ENCODE peak calls at places on chromosome 9, in seven cellular contexts. A is ecto neural progenitor cell, R is iPS-NIHi11, Z is brain microvascular endothelial cell, L is HEK293T, F is NCI-H510A treated with DMSO at 0.1 percent for 48 hours, W is lung. U is an unnamed sample.

GRCh38 chr9:112112941-112113399 is 62.1 kb downstream of the SUSD1 start:
- DNase-seq in A (no peak), R (peak; percentile 60), Z (peak; percentile 64), L (peak; percentile 32), F (peak; percentile 17), W (peak; percentile 29), U (no peak)

GRCh38 chr9:92196909-92197308 is 81.7 kb upstream of the SPTLC1 start:
- DNase-seq in A (no peak), R (no peak), Z (peak; percentile 59), L (no peak), F (no peak), W (no peak), U (no peak)

GRCh38 chr9:96367943-96368342 is 15.6 kb downstream of the SLC35D2 start:
- DNase-seq in A (no peak), R (no peak), Z (no peak), L (no peak), F (no peak), W (no peak), U (no peak)

GRCh38 chr9:3235497-3235896 is 290.3 kb downstream of the RFX3 start:
- DNase-seq in A (no peak), R (no peak), Z (no peak), L (no peak), F (no peak), W (no peak), U (no peak)

GRCh38 chr9:29659014-29659413 is 2085.7 kb upstream of the C9orf72 start:
- DNase-seq in A (no peak), R (no peak), Z (no peak), L (no peak), F (no peak), W (no peak), U (no peak)

GRCh38 chr9:114643001-114643400 is 14.6 kb downstream of the TEX53 start:
- DNase-seq in A (no peak), R (no peak), Z (no peak), L (no peak), F (no peak), W (no peak), U (no peak)

GRCh38 chr9:3863114-3863528 is 337.3 kb upstream of the RFX3 start:
- DNase-seq in A (no peak), R (no peak), Z (peak; percentile 83), L (no peak), F (no peak), W (no peak), U (no peak)

GRCh38 chr9:72232778-72233177 is 83.5 kb downstream of the GDA start:
- DNase-seq in A (no peak), R (no peak), Z (no peak), L (no peak), F (no peak), W (no peak), U (no peak)

GRCh38 chr9:15837079-15837679 is 284.3 kb downstream of the CCDC171 start:
- DNase-seq in A (no peak), R (peak; percentile 60), Z (peak; percentile 42), L (peak; percentile 33), F (peak; percentile 17), W (no peak), U (no peak)

GRCh38 chr9:37369671-37370070 is 52.8 kb upstream of the GRHPR start:
- DNase-seq in A (no peak), R (no peak), Z (no peak), L (no peak), F (no peak), W (no peak), U (no peak)

GRCh38 chr9:34628656-34629491 is at the start of gene ARID3C:
- DNase-seq in A (no peak), R (peak; percentile 74), Z (no peak), L (peak; percentile 58), F (peak; percentile 9), W (no peak), U (peak; percentile 22)

GRCh38 chr9:115884846-115885245 is 268.7 kb upstream of the PAPPA start:
- DNase-seq in A (no peak), R (no peak), Z (no peak), L (no peak), F (no peak), W (no peak), U (no peak)

GRCh38 chr9:3842839-3843238 is 317.0 kb upstream of the RFX3 start:
- DNase-seq in A (no peak), R (no peak), Z (no peak), L (no peak), F (no peak), W (no peak), U (no peak)

GRCh38 chr9:118209343-118209742 is 505.1 kb downstream of the TLR4 start:
- DNase-seq in A (no peak), R (no peak), Z (no peak), L (no peak), F (no peak), W (no peak), U (no peak)

GRCh38 chr9:103700558-103700957 is 393.6 kb upstream of the SMC2 start:
- DNase-seq in A (no peak), R (no peak), Z (no peak), L (no peak), F (no peak), W (no peak), U (no peak)

GRCh38 chr9:108363321-108363720 is 492.5 kb downstream of the ACTL7B start:
- DNase-seq in A (no peak), R (no peak), Z (no peak), L (no peak), F (peak; percentile 82), W (no peak), U (no peak)

GRCh38 chr9:106886111-106887046 is 23.4 kb downstream of the ZNF462 start:
- DNase-seq in A (no peak), R (no peak), Z (no peak), L (no peak), F (no peak), W (no peak), U (no peak)

GRCh38 chr9:88259041-88259440 is 120.8 kb upstream of the SPATA31C2 start:
- DNase-seq in A (no peak), R (no peak), Z (no peak), L (no peak), F (no peak), W (no peak), U (no peak)

GRCh38 chr9:116087751-116088194 is 65.8 kb upstream of the PAPPA start:
- DNase-seq in A (no peak), R (no peak), Z (peak; percentile 56), L (no peak), F (no peak), W (no peak), U (no peak)

GRCh38 chr9:100473271-100474081 is 527 bp downstream of the TMEFF1 start:
- DNase-seq in A (peak; percentile 83), R (peak; percentile 48), Z (no peak), L (peak; percentile 55), F (peak; percentile 19), W (no peak), U (peak; percentile 19)

GRCh38 chr9:93826209-93826608 is 128.9 kb downstream of the BARX1 start:
- DNase-seq in A (peak; percentile 54), R (peak; percentile 74), Z (no peak), L (peak; percentile 1), F (no peak), W (no peak), U (no peak)

GRCh38 chr9:136587145-136587943 is 41.5 kb upstream of the NOTCH1 start:
- DNase-seq in A (peak; percentile 90), R (peak; percentile 67), Z (peak; percentile 19), L (no peak), F (no peak), W (peak; percentile 53), U (no peak)

GRCh38 chr9:129287595-129288305 is 109.7 kb upstream of the IER5L start:
- DNase-seq in A (peak; percentile 49), R (no peak), Z (no peak), L (no peak), F (peak; percentile 92), W (no peak), U (no peak)

GRCh38 chr9:137984520-137985257 is 107.1 kb downstream of the CACNA1B start:
- DNase-seq in A (peak; percentile 29), R (no peak), Z (no peak), L (no peak), F (no peak), W (no peak), U (no peak)

GRCh38 chr9:119283118-119283794 is 86.0 kb downstream of the BRINP1 start:
- DNase-seq in A (no peak), R (peak; percentile 37), Z (no peak), L (no peak), F (no peak), W (peak; percentile 32), U (no peak)

GRCh38 chr9:134597957-134598883 is 43.4 kb upstream of the COL5A1 start:
- DNase-seq in A (no peak), R (no peak), Z (no peak), L (peak; percentile 7), F (no peak), W (peak; percentile 26), U (peak; percentile 6)

GRCh38 chr9:35105126-35105525 is 2.2 kb upstream of the STOML2 start:
- DNase-seq in A (no peak), R (no peak), Z (no peak), L (no peak), F (no peak), W (no peak), U (no peak)

GRCh38 chr9:106333487-106333886 is 529.5 kb upstream of the ZNF462 start:
- DNase-seq in A (no peak), R (no peak), Z (no peak), L (no peak), F (peak; percentile 94), W (no peak), U (no peak)

GRCh38 chr9:34625087-34625486 is 3.8 kb downstream of the ARID3C start:
- DNase-seq in A (no peak), R (no peak), Z (no peak), L (no peak), F (no peak), W (no peak), U (no peak)

GRCh38 chr9:137479315-137479861 is 20.3 kb upstream of the NSMF start:
- DNase-seq in A (no peak), R (no peak), Z (no peak), L (no peak), F (no peak), W (no peak), U (no peak)

GRCh38 chr9:120628207-120628924 is 48.4 kb upstream of the CDK5RAP2 start:
- DNase-seq in A (no peak), R (no peak), Z (no peak), L (no peak), F (no peak), W (no peak), U (no peak)

GRCh38 chr9:12775963-12776774 is 1.3 kb downstream of the LURAP1L start:
- DNase-seq in A (peak; percentile 83), R (peak; percentile 80), Z (peak; percentile 88), L (peak; percentile 62), F (peak; percentile 93), W (peak; percentile 84), U (no peak)

GRCh38 chr9:122125891-122126331 is 32.8 kb upstream of the TTLL11 start:
- DNase-seq in A (no peak), R (no peak), Z (peak; percentile 7), L (no peak), F (no peak), W (no peak), U (no peak)

GRCh38 chr9:125240649-125240999 is 519 bp downstream of the HSPA5 start:
- DNase-seq in A (no peak), R (no peak), Z (no peak), L (peak; percentile 18), F (no peak), W (peak; percentile 56), U (no peak)

U was measured in activated T-helper 2 cell treated with anti-CD3 and anti-CD28 coated beads, Interferon-gamma antibody, Interleukin-2, Interleukin-4, amounts not matched to agents 10 μg/mL and 5 μg/mL and 100 μg/mL, durations not matched to agents 14 hours and 24 hours and 36 hours.